ENCODE peak calls at places on chromosomes 6 and 20, in eight cellular contexts. One of them, this sample, is unnamed.

GRCh38 chr20:47122560-47122959 is 227.9 kb downstream of the EYA2 start:
- DNase-seq in A549: no peak
- DNase-seq in AG10803: no peak
- DNase-seq in activated B cell treated with CpG ODN at 0.5 μM for 24 hours: no peak
- DNase-seq in colonic mucosa: no peak
- DNase-seq in H9: no peak
- DNase-seq in GM06990: no peak
- DNase-seq in mucosa of descending colon: no peak
- DNase-seq in this sample: no peak

GRCh38 chr6:19410477-19410876 is 426.7 kb upstream of the ID4 start:
- DNase-seq in A549: no peak
- DNase-seq in AG10803: peak
- DNase-seq in activated B cell treated with CpG ODN at 0.5 μM for 24 hours: no peak
- DNase-seq in colonic mucosa: no peak
- DNase-seq in H9: no peak
- DNase-seq in GM06990: no peak
- DNase-seq in mucosa of descending colon: no peak
- DNase-seq in this sample: no peak

GRCh38 chr6:3442444-3443220 is 14.2 kb downstream of the SLC22A23 start:
- DNase-seq in A549: no peak
- DNase-seq in AG10803: peak
- DNase-seq in activated B cell treated with CpG ODN at 0.5 μM for 24 hours: no peak
- DNase-seq in colonic mucosa: no peak
- DNase-seq in H9: no peak
- DNase-seq in GM06990: no peak
- DNase-seq in mucosa of descending colon: no peak
- DNase-seq in this sample: no peak

GRCh38 chr6:80163754-80164187 is 57.3 kb downstream of the BCKDHB start:
- DNase-seq in A549: peak
- DNase-seq in AG10803: peak
- DNase-seq in activated B cell treated with CpG ODN at 0.5 μM for 24 hours: no peak
- DNase-seq in colonic mucosa: no peak
- DNase-seq in H9: no peak
- DNase-seq in GM06990: peak
- DNase-seq in mucosa of descending colon: no peak
- DNase-seq in this sample: no peak

GRCh38 chr6:129748212-129748900 is 38.4 kb upstream of the ARHGAP18 start:
- DNase-seq in A549: no peak
- DNase-seq in AG10803: peak
- DNase-seq in activated B cell treated with CpG ODN at 0.5 μM for 24 hours: no peak
- DNase-seq in colonic mucosa: peak
- DNase-seq in H9: peak
- DNase-seq in GM06990: peak
- DNase-seq in mucosa of descending colon: peak
- DNase-seq in this sample: peak

GRCh38 chr20:43193443-43193842 is 3.7 kb upstream of the PTPRT start:
- DNase-seq in A549: no peak
- DNase-seq in AG10803: no peak
- DNase-seq in activated B cell treated with CpG ODN at 0.5 μM for 24 hours: no peak
- DNase-seq in colonic mucosa: no peak
- DNase-seq in H9: no peak
- DNase-seq in GM06990: no peak
- DNase-seq in mucosa of descending colon: no peak
- DNase-seq in this sample: no peak

GRCh38 chr6:28816909-28817807 is 106.6 kb downstream of the TRIM27 start:
- DNase-seq in A549: no peak
- DNase-seq in AG10803: peak
- DNase-seq in activated B cell treated with CpG ODN at 0.5 μM for 24 hours: no peak
- DNase-seq in colonic mucosa: peak
- DNase-seq in H9: peak
- DNase-seq in GM06990: peak
- DNase-seq in mucosa of descending colon: no peak
- DNase-seq in this sample: peak

GRCh38 chr20:50029697-50030428 is 47.1 kb downstream of the SNAI1 start:
- DNase-seq in A549: peak
- DNase-seq in AG10803: peak
- DNase-seq in activated B cell treated with CpG ODN at 0.5 μM for 24 hours: no peak
- DNase-seq in colonic mucosa: no peak
- DNase-seq in H9: no peak
- DNase-seq in GM06990: no peak
- DNase-seq in mucosa of descending colon: no peak
- DNase-seq in this sample: no peak

GRCh38 chr6:147904416-147904815 is 395.9 kb downstream of the SAMD5 start:
- DNase-seq in A549: no peak
- DNase-seq in AG10803: no peak
- DNase-seq in activated B cell treated with CpG ODN at 0.5 μM for 24 hours: no peak
- DNase-seq in colonic mucosa: no peak
- DNase-seq in H9: no peak
- DNase-seq in GM06990: no peak
- DNase-seq in mucosa of descending colon: no peak
- DNase-seq in this sample: no peak

GRCh38 chr20:57653546-57653900 is 33.3 kb upstream of the ZBP1 start:
- DNase-seq in A549: peak
- DNase-seq in AG10803: no peak
- DNase-seq in activated B cell treated with CpG ODN at 0.5 μM for 24 hours: no peak
- DNase-seq in colonic mucosa: no peak
- DNase-seq in H9: no peak
- DNase-seq in GM06990: no peak
- DNase-seq in mucosa of descending colon: no peak
- DNase-seq in this sample: no peak

GRCh38 chr20:32326507-32326851 is 31.7 kb upstream of the ASXL1 start:
- DNase-seq in A549: no peak
- DNase-seq in AG10803: no peak
- DNase-seq in activated B cell treated with CpG ODN at 0.5 μM for 24 hours: no peak
- DNase-seq in colonic mucosa: no peak
- DNase-seq in H9: no peak
- DNase-seq in GM06990: no peak
- DNase-seq in mucosa of descending colon: no peak
- DNase-seq in this sample: no peak

GRCh38 chr20:31680286-31681127 is 42.2 kb downstream of the BCL2L1 start:
- DNase-seq in A549: no peak
- DNase-seq in AG10803: no peak
- DNase-seq in activated B cell treated with CpG ODN at 0.5 μM for 24 hours: no peak
- DNase-seq in colonic mucosa: no peak
- DNase-seq in H9: no peak
- DNase-seq in GM06990: no peak
- DNase-seq in mucosa of descending colon: no peak
- DNase-seq in this sample: no peak

GRCh38 chr20:60057123-60057865 is 99.1 kb downstream of the CDH26 start:
- DNase-seq in A549: peak
- DNase-seq in AG10803: peak
- DNase-seq in activated B cell treated with CpG ODN at 0.5 μM for 24 hours: peak
- DNase-seq in colonic mucosa: peak
- DNase-seq in H9: peak
- DNase-seq in GM06990: peak
- DNase-seq in mucosa of descending colon: peak
- DNase-seq in this sample: peak

GRCh38 chr6:30654798-30655742 is 8.1 kb downstream of the C6orf136 start:
- DNase-seq in A549: no peak
- DNase-seq in AG10803: no peak
- DNase-seq in activated B cell treated with CpG ODN at 0.5 μM for 24 hours: no peak
- DNase-seq in colonic mucosa: no peak
- DNase-seq in H9: no peak
- DNase-seq in GM06990: no peak
- DNase-seq in mucosa of descending colon: no peak
- DNase-seq in this sample: no peak

GRCh38 chr6:36863670-36864540 is 10.7 kb downstream of the PPIL1 start:
- DNase-seq in A549: no peak
- DNase-seq in AG10803: no peak
- DNase-seq in activated B cell treated with CpG ODN at 0.5 μM for 24 hours: no peak
- DNase-seq in colonic mucosa: no peak
- DNase-seq in H9: no peak
- DNase-seq in GM06990: no peak
- DNase-seq in mucosa of descending colon: no peak
- DNase-seq in this sample: no peak

GRCh38 chr6:28125396-28125795 is 987 bp downstream of the ZSCAN16 start:
- DNase-seq in A549: no peak
- DNase-seq in AG10803: no peak
- DNase-seq in activated B cell treated with CpG ODN at 0.5 μM for 24 hours: no peak
- DNase-seq in colonic mucosa: no peak
- DNase-seq in H9: no peak
- DNase-seq in GM06990: no peak
- DNase-seq in mucosa of descending colon: no peak
- DNase-seq in this sample: no peak

GRCh38 chr6:141562181-141562800 is 570.4 kb upstream of the GJE1 start:
- DNase-seq in A549: no peak
- DNase-seq in AG10803: peak
- DNase-seq in activated B cell treated with CpG ODN at 0.5 μM for 24 hours: no peak
- DNase-seq in colonic mucosa: peak
- DNase-seq in H9: peak
- DNase-seq in GM06990: no peak
- DNase-seq in mucosa of descending colon: no peak
- DNase-seq in this sample: no peak

GRCh38 chr6:2966347-2966746 is 5.0 kb downstream of the SERPINB6 start:
- DNase-seq in A549: no peak
- DNase-seq in AG10803: no peak
- DNase-seq in activated B cell treated with CpG ODN at 0.5 μM for 24 hours: no peak
- DNase-seq in colonic mucosa: no peak
- DNase-seq in H9: no peak
- DNase-seq in GM06990: no peak
- DNase-seq in mucosa of descending colon: no peak
- DNase-seq in this sample: no peak

DNA sequence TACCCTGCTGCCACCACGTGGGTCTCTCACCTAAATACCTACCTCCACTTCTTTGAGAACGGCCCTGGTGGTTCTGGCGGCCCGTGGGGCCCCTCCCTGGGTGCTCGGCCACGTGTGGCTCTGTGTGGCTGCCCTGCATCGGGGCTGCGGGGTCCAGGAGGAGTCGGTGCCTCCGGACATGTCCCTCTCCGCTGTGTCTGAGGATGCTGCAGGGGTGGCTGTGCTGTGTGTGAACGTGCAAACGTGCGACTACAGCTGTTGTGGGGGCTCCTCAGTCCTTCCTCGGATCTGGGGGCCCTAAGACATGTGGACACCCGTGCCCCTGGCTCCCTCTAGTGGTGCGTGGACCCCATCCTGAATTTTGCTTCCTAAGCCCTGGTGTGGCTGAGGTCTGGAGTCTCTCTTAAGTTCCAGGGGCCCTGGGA is 691.8 kb downstream of the QKI start:
- DNase-seq in A549: no peak
- DNase-seq in AG10803: no peak
- DNase-seq in activated B cell treated with CpG ODN at 0.5 μM for 24 hours: no peak
- DNase-seq in colonic mucosa: no peak
- DNase-seq in H9: peak
- DNase-seq in GM06990: no peak
- DNase-seq in mucosa of descending colon: no peak
- DNase-seq in this sample: peak
- TF ChIP-seq CTCF in A549: no peak
- TF ChIP-seq CTCF in AG10803: peak
- TF ChIP-seq CTCF in activated B cell treated with CpG ODN at 0.5 μM for 24 hours: no peak
- TF ChIP-seq CTCF in colonic mucosa: no peak
- TF ChIP-seq CTCF in H9: peak
- TF ChIP-seq CTCF in GM06990: peak
- TF ChIP-seq CTCF in mucosa of descending colon: no peak
- TF ChIP-seq CTCF in this sample: peak

GRCh38 chr6:23413327-23414203 is 712.5 kb upstream of the NRSN1 start:
- DNase-seq in A549: no peak
- DNase-seq in AG10803: peak
- DNase-seq in activated B cell treated with CpG ODN at 0.5 μM for 24 hours: no peak
- DNase-seq in colonic mucosa: no peak
- DNase-seq in H9: no peak
- DNase-seq in GM06990: no peak
- DNase-seq in mucosa of descending colon: no peak
- DNase-seq in this sample: no peak

GRCh38 chr6:23414922-23415321 is 711.1 kb upstream of the NRSN1 start:
- DNase-seq in A549: no peak
- DNase-seq in AG10803: no peak
- DNase-seq in activated B cell treated with CpG ODN at 0.5 μM for 24 hours: no peak
- DNase-seq in colonic mucosa: no peak
- DNase-seq in H9: no peak
- DNase-seq in GM06990: no peak
- DNase-seq in mucosa of descending colon: no peak
- DNase-seq in this sample: no peak

GRCh38 chr6:23415819-23416427 is 710.1 kb upstream of the NRSN1 start:
- DNase-seq in A549: no peak
- DNase-seq in AG10803: no peak
- DNase-seq in activated B cell treated with CpG ODN at 0.5 μM for 24 hours: no peak
- DNase-seq in colonic mucosa: no peak
- DNase-seq in H9: no peak
- DNase-seq in GM06990: peak
- DNase-seq in mucosa of descending colon: no peak
- DNase-seq in this sample: no peak

GRCh38 chr6:23412770-23413169 is 713.2 kb upstream of the NRSN1 start:
- DNase-seq in A549: no peak
- DNase-seq in AG10803: no peak
- DNase-seq in activated B cell treated with CpG ODN at 0.5 μM for 24 hours: no peak
- DNase-seq in colonic mucosa: no peak
- DNase-seq in H9: no peak
- DNase-seq in GM06990: no peak
- DNase-seq in mucosa of descending colon: no peak
- DNase-seq in this sample: no peak

DNA sequence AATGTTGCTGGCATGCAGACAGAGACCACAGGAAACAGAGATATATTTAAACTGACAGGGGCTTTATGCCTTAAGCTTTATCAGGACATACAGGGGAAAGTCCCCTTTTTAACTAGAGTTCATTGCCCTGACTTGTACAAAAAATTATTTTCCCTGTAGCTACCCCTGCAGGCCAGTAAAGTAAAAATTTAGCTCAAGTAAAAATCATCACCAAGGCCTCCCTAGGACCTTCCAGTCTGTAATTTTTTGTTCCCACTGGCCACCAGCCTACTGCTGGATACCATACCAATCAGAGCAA is 711.9 kb upstream of the NRSN1 start:
- DNase-seq in A549: no peak
- DNase-seq in AG10803: peak
- DNase-seq in activated B cell treated with CpG ODN at 0.5 μM for 24 hours: no peak
- DNase-seq in colonic mucosa: no peak
- DNase-seq in H9: no peak
- DNase-seq in GM06990: peak
- DNase-seq in mucosa of descending colon: no peak
- DNase-seq in this sample: peak
- TF ChIP-seq CTCF in A549: no peak
- TF ChIP-seq CTCF in AG10803: peak
- TF ChIP-seq CTCF in activated B cell treated with CpG ODN at 0.5 μM for 24 hours: no peak
- TF ChIP-seq CTCF in colonic mucosa: no peak
- TF ChIP-seq CTCF in H9: peak
- TF ChIP-seq CTCF in GM06990: peak
- TF ChIP-seq CTCF in mucosa of descending colon: no peak
- TF ChIP-seq CTCF in this sample: peak

DNA sequence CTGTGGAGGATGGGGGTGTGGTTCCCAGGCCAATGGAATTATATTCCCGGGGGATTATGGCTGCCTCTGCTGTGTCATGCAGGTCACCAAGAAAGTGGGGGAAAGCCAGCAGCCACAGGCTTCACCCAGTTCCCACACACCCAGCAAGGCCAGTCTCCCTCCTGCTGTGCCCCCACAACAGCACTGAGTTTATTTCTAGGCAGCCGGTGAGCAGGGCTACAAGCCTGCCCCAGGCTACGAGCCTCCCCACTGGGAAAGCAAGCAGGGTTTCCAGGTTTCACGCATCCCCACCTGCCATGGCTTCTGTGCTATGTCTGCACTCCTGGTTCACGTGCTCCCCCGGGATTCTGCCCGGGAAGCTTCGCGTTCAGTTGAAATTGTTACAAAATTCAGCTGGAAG is 72.6 kb downstream of the ERMARD start:
- DNase-seq in A549: no peak
- DNase-seq in AG10803: no peak
- DNase-seq in activated B cell treated with CpG ODN at 0.5 μM for 24 hours: no peak
- DNase-seq in colonic mucosa: peak
- DNase-seq in H9: peak
- DNase-seq in GM06990: no peak
- DNase-seq in mucosa of descending colon: no peak
- DNase-seq in this sample: no peak
- TF ChIP-seq CTCF in A549: no peak
- TF ChIP-seq CTCF in AG10803: no peak
- TF ChIP-seq CTCF in activated B cell treated with CpG ODN at 0.5 μM for 24 hours: no peak
- TF ChIP-seq CTCF in colonic mucosa: no peak
- TF ChIP-seq CTCF in H9: no peak
- TF ChIP-seq CTCF in GM06990: no peak
- TF ChIP-seq CTCF in mucosa of descending colon: no peak
- TF ChIP-seq CTCF in this sample: no peak

GRCh38 chr6:51167468-51167867 is 348.8 kb downstream of the TFAP2B start:
- DNase-seq in A549: no peak
- DNase-seq in AG10803: no peak
- DNase-seq in activated B cell treated with CpG ODN at 0.5 μM for 24 hours: no peak
- DNase-seq in colonic mucosa: no peak
- DNase-seq in H9: no peak
- DNase-seq in GM06990: no peak
- DNase-seq in mucosa of descending colon: no peak
- DNase-seq in this sample: no peak
- TF ChIP-seq CTCF in A549: no peak
- TF ChIP-seq CTCF in AG10803: no peak
- TF ChIP-seq CTCF in activated B cell treated with CpG ODN at 0.5 μM for 24 hours: no peak
- TF ChIP-seq CTCF in colonic mucosa: no peak
- TF ChIP-seq CTCF in H9: no peak
- TF ChIP-seq CTCF in GM06990: no peak
- TF ChIP-seq CTCF in mucosa of descending colon: no peak
- TF ChIP-seq CTCF in this sample: no peak

This sample was measured in A673.